ENCODE peak calls at places on chromosomes 12 and 14, in seven cellular contexts. One of them, this sample, is unnamed.

GRCh38 chr14:60250318-60251035 is 1.5 kb downstream of the PPM1A start:
- DNase-seq in GM12891: no peak
- DNase-seq in AG10803: peak; percentile 12
- DNase-seq in activated T-cell treated with anti-CD3 and anti-CD28 coated beads, Interleukin-2, amount 50 U/mL, for 72 hours: no peak
- DNase-seq in occipital lobe: no peak
- DNase-seq in activated CD4-positive, CD25-positive, alpha-beta regulatory T cell: no peak
- DNase-seq in RPMI7951: peak; percentile 21
- DNase-seq in this sample: peak; percentile 39

GRCh38 chr12:22443379-22444316 is 100.7 kb downstream of the C2CD5 start:
- DNase-seq in GM12891: peak; percentile 39
- DNase-seq in AG10803: peak; percentile 76
- DNase-seq in RPMI7951: peak; percentile 70
- DNase-seq in activated CD4-positive, CD25-positive, alpha-beta regulatory T cell: peak; percentile 11
- DNase-seq in activated T-cell treated with anti-CD3 and anti-CD28 coated beads, Interleukin-2, amount 50 U/mL, for 72 hours: peak; percentile 59
- DNase-seq in occipital lobe: peak; percentile 41
- DNase-seq in this sample: peak; percentile 81

GRCh38 chr14:105159344-105159743 is 9.2 kb downstream of the JAG2 start:
- DNase-seq in activated T-cell treated with anti-CD3 and anti-CD28 coated beads, Interleukin-2, amount 50 U/mL, for 72 hours: no peak
- DNase-seq in GM12891: no peak
- DNase-seq in activated CD4-positive, CD25-positive, alpha-beta regulatory T cell: no peak
- DNase-seq in occipital lobe: no peak
- DNase-seq in RPMI7951: no peak
- DNase-seq in AG10803: no peak
- DNase-seq in this sample: no peak

GRCh38 chr12:13004986-13005385 is 4.9 kb upstream of the HEBP1 start:
- DNase-seq in RPMI7951: no peak
- DNase-seq in occipital lobe: no peak
- DNase-seq in AG10803: no peak
- DNase-seq in activated CD4-positive, CD25-positive, alpha-beta regulatory T cell: no peak
- DNase-seq in GM12891: no peak
- DNase-seq in activated T-cell treated with anti-CD3 and anti-CD28 coated beads, Interleukin-2, amount 50 U/mL, for 72 hours: no peak
- DNase-seq in this sample: no peak

GRCh38 chr12:24902521-24903304 is 46.2 kb downstream of the BCAT1 start:
- DNase-seq in activated CD4-positive, CD25-positive, alpha-beta regulatory T cell: no peak
- DNase-seq in RPMI7951: peak; percentile 62
- DNase-seq in AG10803: peak; percentile 68
- DNase-seq in GM12891: peak; percentile 40
- DNase-seq in occipital lobe: peak; percentile 71
- DNase-seq in activated T-cell treated with anti-CD3 and anti-CD28 coated beads, Interleukin-2, amount 50 U/mL, for 72 hours: peak; percentile 43
- DNase-seq in this sample: peak; percentile 41

GRCh38 chr14:24848427-24848826 is 201.5 kb downstream of the STXBP6 start:
- DNase-seq in occipital lobe: no peak
- DNase-seq in RPMI7951: peak; percentile 37
- DNase-seq in activated T-cell treated with anti-CD3 and anti-CD28 coated beads, Interleukin-2, amount 50 U/mL, for 72 hours: no peak
- DNase-seq in AG10803: peak; percentile 51
- DNase-seq in activated CD4-positive, CD25-positive, alpha-beta regulatory T cell: no peak
- DNase-seq in GM12891: no peak
- DNase-seq in this sample: peak; percentile 71

GRCh38 chr12:83015390-83016225 is 328.9 kb downstream of the TMTC2 start:
- DNase-seq in GM12891: no peak
- DNase-seq in activated T-cell treated with anti-CD3 and anti-CD28 coated beads, Interleukin-2, amount 50 U/mL, for 72 hours: peak; percentile 2
- DNase-seq in RPMI7951: peak; percentile 56
- DNase-seq in AG10803: peak; percentile 27
- DNase-seq in occipital lobe: no peak
- DNase-seq in activated CD4-positive, CD25-positive, alpha-beta regulatory T cell: no peak
- DNase-seq in this sample: peak; percentile 7

GRCh38 chr12:116827432-116827831 is 53.8 kb downstream of the HRK start:
- DNase-seq in occipital lobe: no peak
- DNase-seq in AG10803: no peak
- DNase-seq in activated T-cell treated with anti-CD3 and anti-CD28 coated beads, Interleukin-2, amount 50 U/mL, for 72 hours: no peak
- DNase-seq in RPMI7951: no peak
- DNase-seq in activated CD4-positive, CD25-positive, alpha-beta regulatory T cell: no peak
- DNase-seq in GM12891: no peak
- DNase-seq in this sample: no peak

GRCh38 chr12:107328442-107329133 is 235.2 kb upstream of the CRY1 start:
- DNase-seq in occipital lobe: no peak
- DNase-seq in activated CD4-positive, CD25-positive, alpha-beta regulatory T cell: no peak
- DNase-seq in RPMI7951: peak; percentile 95
- DNase-seq in AG10803: no peak
- DNase-seq in activated T-cell treated with anti-CD3 and anti-CD28 coated beads, Interleukin-2, amount 50 U/mL, for 72 hours: peak; percentile 60
- DNase-seq in GM12891: no peak
- DNase-seq in this sample: no peak

GRCh38 chr14:89348726-89349125 is 68.3 kb downstream of the FOXN3 start:
- DNase-seq in activated CD4-positive, CD25-positive, alpha-beta regulatory T cell: no peak
- DNase-seq in GM12891: no peak
- DNase-seq in AG10803: no peak
- DNase-seq in activated T-cell treated with anti-CD3 and anti-CD28 coated beads, Interleukin-2, amount 50 U/mL, for 72 hours: no peak
- DNase-seq in RPMI7951: no peak
- DNase-seq in occipital lobe: no peak
- DNase-seq in this sample: no peak

GRCh38 chr14:100786131-100786530 is 39.8 kb upstream of the MEG3 start:
- DNase-seq in activated CD4-positive, CD25-positive, alpha-beta regulatory T cell: no peak
- DNase-seq in occipital lobe: no peak
- DNase-seq in activated T-cell treated with anti-CD3 and anti-CD28 coated beads, Interleukin-2, amount 50 U/mL, for 72 hours: no peak
- DNase-seq in AG10803: no peak
- DNase-seq in RPMI7951: peak; percentile 14
- DNase-seq in GM12891: no peak
- DNase-seq in this sample: no peak

GRCh38 chr14:30854492-30854891 is 19.9 kb upstream of the COCH start:
- DNase-seq in occipital lobe: no peak
- DNase-seq in activated T-cell treated with anti-CD3 and anti-CD28 coated beads, Interleukin-2, amount 50 U/mL, for 72 hours: peak; percentile 7
- DNase-seq in AG10803: no peak
- DNase-seq in RPMI7951: no peak
- DNase-seq in activated CD4-positive, CD25-positive, alpha-beta regulatory T cell: no peak
- DNase-seq in GM12891: no peak
- DNase-seq in this sample: no peak

GRCh38 chr12:58877243-58877743 is 43.0 kb downstream of the LRIG3 start:
- DNase-seq in activated CD4-positive, CD25-positive, alpha-beta regulatory T cell: no peak
- DNase-seq in GM12891: no peak
- DNase-seq in occipital lobe: no peak
- DNase-seq in RPMI7951: peak; percentile 87
- DNase-seq in activated T-cell treated with anti-CD3 and anti-CD28 coated beads, Interleukin-2, amount 50 U/mL, for 72 hours: no peak
- DNase-seq in AG10803: peak; percentile 86
- DNase-seq in this sample: peak; percentile 66

GRCh38 chr14:92553456-92553855 is 39.9 kb downstream of the RIN3 start:
- DNase-seq in activated CD4-positive, CD25-positive, alpha-beta regulatory T cell: no peak
- DNase-seq in RPMI7951: peak; percentile 79
- DNase-seq in AG10803: peak; percentile 43
- DNase-seq in activated T-cell treated with anti-CD3 and anti-CD28 coated beads, Interleukin-2, amount 50 U/mL, for 72 hours: no peak
- DNase-seq in occipital lobe: no peak
- DNase-seq in GM12891: no peak
- DNase-seq in this sample: peak; percentile 24

GRCh38 chr12:64160718-64161060 is 61.4 kb downstream of the KICS2 start:
- DNase-seq in occipital lobe: no peak
- DNase-seq in activated T-cell treated with anti-CD3 and anti-CD28 coated beads, Interleukin-2, amount 50 U/mL, for 72 hours: no peak
- DNase-seq in RPMI7951: peak; percentile 52
- DNase-seq in GM12891: no peak
- DNase-seq in activated CD4-positive, CD25-positive, alpha-beta regulatory T cell: no peak
- DNase-seq in AG10803: peak; percentile 87
- DNase-seq in this sample: peak; percentile 53

This sample was measured in fibroblast of villous mesenchyme.